ENCODE peak calls at places on chromosomes 4 and X, in ten cellular contexts. J is astrocyte, U is neural progenitor cell, Z is uterus, I is IMR-90, B is ovary, P is BE2C, O is upper lobe of right lung, S is heart left ventricle, A is gastrocnemius medialis. V is an unnamed sample. For H3K9me3, the result is how much of the 10 kb centered on the place peaks cover.

GRCh38 chr4:23922535-23923115 is 32.8 kb upstream of the PPARGC1A start:
- DNase-seq in J (peak), U (peak), Z (no peak), I (no peak), B (no peak), P (no peak), O (no peak), S (no peak), A (no peak), V (no peak)

GRCh38 chr4:71132486-71132885 is 139.0 kb downstream of the DCK start:
- DNase-seq in J (no peak), U (no peak), Z (no peak), I (peak), B (no peak), P (no peak), O (no peak), S (no peak), A (no peak), V (no peak)

GRCh38 chr4:48944659-48945290 is 38.2 kb upstream of the OCIAD2 start:
- DNase-seq in J (no peak), U (peak), Z (no peak), I (no peak), B (no peak), P (peak), O (no peak), S (no peak), A (no peak), V (no peak)

GRCh38 chr4:26584725-26585124 is 841 bp downstream of the TBC1D19 start:
- DNase-seq in J (no peak), U (no peak), Z (no peak), I (no peak), B (no peak), P (no peak), O (no peak), S (no peak), A (no peak), V (no peak)

GRCh38 chrX:13404364-13404763 is 84.5 kb upstream of the ATXN3L start:
- DNase-seq in J (no peak), U (peak), Z (no peak), I (no peak), B (no peak), P (no peak), O (no peak), S (no peak), A (no peak), V (no peak)

GRCh38 chrX:31212856-31213748 is 141.3 kb upstream of the FTHL17 start:
- DNase-seq in J (no peak), U (no peak), Z (no peak), I (no peak), B (no peak), P (no peak), O (no peak), S (no peak), A (no peak), V (no peak)

GRCh38 chrX:107724653-107725052 is 50.9 kb downstream of the TSC22D3 start:
- DNase-seq in J (no peak), U (no peak), Z (no peak), I (no peak), B (no peak), P (no peak), O (no peak), S (no peak), A (no peak), V (no peak)

GRCh38 chrX:93977641-93978040 is 303.6 kb downstream of the FAM133A start:
- DNase-seq in J (no peak), U (no peak), Z (no peak), I (no peak), B (no peak), P (no peak), O (no peak), S (no peak), A (no peak), V (no peak)

GRCh38 chr4:79331126-79331876 is 5.4 kb upstream of the NAA11 start:
- DNase-seq in J (no peak), U (no peak), Z (no peak), I (no peak), B (no peak), P (peak), O (no peak), S (no peak), A (no peak), V (no peak)

GRCh38 chr4:6894086-6894478 is 15.5 kb upstream of the TBC1D14 start:
- DNase-seq in J (no peak), U (no peak), Z (no peak), I (no peak), B (no peak), P (no peak), O (no peak), S (no peak), A (no peak), V (no peak)

GRCh38 chr4:110898290-110898689 is 275.4 kb upstream of the PITX2 start:
- DNase-seq in J (no peak), U (no peak), Z (no peak), I (no peak), B (no peak), P (no peak), O (no peak), S (no peak), A (no peak), V (no peak)

GRCh38 chrX:156001667-156002021 is 4.1 kb downstream of the IL9R start:
- DNase-seq in J (no peak), U (no peak), Z (no peak), I (no peak), B (no peak), P (no peak), O (no peak), S (no peak), A (no peak), V (no peak)
- H3K9me3 ChIP-seq in J (under half), U (under half), Z (under half), I (under half), B (under half), P (under half), O (under half), S (under half), A (under half), V (under half)

DNA sequence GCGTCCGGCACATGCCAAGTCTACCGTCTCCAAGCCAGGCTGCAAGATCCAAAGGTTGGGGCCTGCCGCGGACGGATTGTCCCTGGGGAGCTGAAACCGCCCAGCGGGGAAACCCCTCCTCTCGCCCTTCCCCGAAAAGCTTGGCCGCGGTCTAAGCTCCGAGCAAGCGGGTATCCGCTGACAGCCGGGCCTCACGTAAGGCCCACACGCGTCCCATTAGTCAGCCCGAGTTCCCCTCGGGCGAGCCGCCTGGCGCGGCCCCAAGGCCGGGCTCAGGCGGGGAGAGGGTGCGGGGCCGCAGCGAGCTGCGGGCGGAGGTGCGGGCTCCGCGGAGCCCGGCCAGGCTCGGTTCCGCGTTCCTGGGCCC is 6.9 kb upstream of the BCOR start:
- DNase-seq in J (no peak), U (peak), Z (peak), I (peak), B (peak), P (peak), O (peak), S (peak), A (no peak), V (peak)
- H3K9me3 ChIP-seq in J (under half), U (under half), Z (under half), I (under half), B (under half), P (under half), O (under half), S (under half), A (under half), V (under half)

GRCh38 chr4:11599044-11599443 is 170.3 kb upstream of the HS3ST1 start:
- DNase-seq in J (no peak), U (no peak), Z (no peak), I (no peak), B (no peak), P (no peak), O (no peak), S (no peak), A (no peak), V (no peak)
- H3K9me3 ChIP-seq in J (under half), U (under half), Z (under half), I (under half), B (under half), P (under half), O (under half), S (under half), A (under half), V (under half)

GRCh38 chrX:152652060-152652459 is 14.4 kb downstream of the GABRQ start:
- DNase-seq in J (no peak), U (no peak), Z (no peak), I (no peak), B (no peak), P (no peak), O (no peak), S (no peak), A (no peak), V (no peak)

GRCh38 chrX:152642931-152643525 is 5.3 kb downstream of the GABRQ start:
- DNase-seq in J (no peak), U (no peak), Z (no peak), I (no peak), B (no peak), P (no peak), O (no peak), S (no peak), A (no peak), V (no peak)

GRCh38 chrX:152646961-152647360 is 9.3 kb downstream of the GABRQ start:
- DNase-seq in J (no peak), U (no peak), Z (no peak), I (no peak), B (no peak), P (no peak), O (no peak), S (no peak), A (no peak), V (no peak)

GRCh38 chrX:152652467-152652866 is 14.8 kb downstream of the GABRQ start:
- DNase-seq in J (no peak), U (no peak), Z (no peak), I (no peak), B (no peak), P (no peak), O (no peak), S (no peak), A (no peak), V (no peak)

GRCh38 chrX:152647978-152648377 is 10.3 kb downstream of the GABRQ start:
- DNase-seq in J (no peak), U (no peak), Z (no peak), I (no peak), B (no peak), P (no peak), O (no peak), S (no peak), A (no peak), V (no peak)
- H3K9me3 ChIP-seq in J (under half), U (under half), Z (under half), I (under half), B (under half), P (under half), O (under half), S (under half), A (under half), V (under half)

GRCh38 chr4:252065-252601 is 53.1 kb downstream of the ZNF732 start:
- DNase-seq in J (no peak), U (no peak), Z (no peak), I (no peak), B (no peak), P (no peak), O (no peak), S (no peak), A (no peak), V (no peak)
- H3K9me3 ChIP-seq in J (under half), U (half or more), Z (under half), I (under half), B (under half), P (under half), O (half or more), S (half or more), A (under half), V (under half)

V was measured in pancreas.